ENCODE peak calls at places on chromosome 14, in four cellular contexts. Z, D, X and Q are unnamed samples.

GRCh38 chr14:69152181-69152943 is 557 bp downstream of the DCAF5 start:
- DNase-seq in Z (peak), X (peak), D (peak), Q (peak)

GRCh38 chr14:99271951-99272668 is at the start of gene BCL11B:
- DNase-seq in Z (peak), X (peak), D (peak), Q (peak)

GRCh38 chr14:65238456-65238855 is 136.1 kb upstream of the MAX start:
- DNase-seq in Z (peak), X (no peak), D (no peak), Q (peak)

GRCh38 chr14:58109761-58110160 is 42.3 kb downstream of the ARMH4 start:
- DNase-seq in D (no peak), Z (no peak), X (no peak), Q (no peak)

GRCh38 chr14:67428501-67429031 is 16.6 kb upstream of the PLEK2 start:
- DNase-seq in Z (no peak), X (peak), D (no peak), Q (peak)

GRCh38 chr14:24866067-24866466 is 183.9 kb downstream of the STXBP6 start:
- DNase-seq in Z (no peak), X (no peak), D (no peak), Q (no peak)

GRCh38 chr14:20630340-20631022 is 11.0 kb downstream of the OR6S1 start:
- DNase-seq in Z (peak), X (peak), D (peak), Q (peak)

GRCh38 chr14:42378880-42379279 is 772.2 kb downstream of the LRFN5 start:
- DNase-seq in X (peak), Z (no peak), D (no peak), Q (no peak)

GRCh38 chr14:63988579-63988978 is 135.8 kb downstream of the SYNE2 start:
- DNase-seq in Z (no peak), D (no peak), X (no peak), Q (peak)

GRCh38 chr14:106662947-106663346 is 1136.6 kb downstream of the TMEM121 start:
- DNase-seq in Z (no peak), D (no peak), X (no peak), Q (no peak)

GRCh38 chr14:74517731-74518130 is 24.2 kb downstream of the ISCA2 start:
- DNase-seq in D (no peak), Z (no peak), X (no peak), Q (no peak)

GRCh38 chr14:47509957-47510356 is 165.4 kb downstream of the MDGA2 start:
- DNase-seq in X (no peak), D (peak), Z (no peak), Q (no peak)

GRCh38 chr14:69636718-69637480 is 25.5 kb downstream of the SUSD6 start:
- DNase-seq in Z (no peak), D (no peak), X (no peak), Q (no peak)

GRCh38 chr14:43438056-43438455 is 1069.0 kb downstream of the FSCB start:
- DNase-seq in X (no peak), D (no peak), Z (no peak), Q (no peak)

GRCh38 chr14:97713023-97713422 is 915.8 kb downstream of the VRK1 start:
- DNase-seq in Z (no peak), D (no peak), X (no peak), Q (peak)

GRCh38 chr14:105389534-105389933 is 8.8 kb upstream of the TEX22 start:
- DNase-seq in D (no peak), X (no peak), Z (no peak), Q (no peak)
- H3K9ac ChIP-seq in D (no peak), X (no peak), Z (no peak), Q (no peak)

GRCh38 chr14:92644601-92645515 is 103.6 kb downstream of the LGMN start:
- DNase-seq in Z (no peak), D (no peak), X (no peak), Q (no peak)

GRCh38 chr14:92647499-92648279 is 100.7 kb downstream of the LGMN start:
- DNase-seq in D (no peak), Z (no peak), X (no peak), Q (no peak)

GRCh38 chr14:92645841-92646478 is 102.5 kb downstream of the LGMN start:
- DNase-seq in D (no peak), Z (no peak), X (no peak), Q (no peak)

GRCh38 chr14:92649066-92649465 is 99.4 kb downstream of the LGMN start:
- DNase-seq in X (no peak), Z (no peak), D (no peak), Q (no peak)

DNA sequence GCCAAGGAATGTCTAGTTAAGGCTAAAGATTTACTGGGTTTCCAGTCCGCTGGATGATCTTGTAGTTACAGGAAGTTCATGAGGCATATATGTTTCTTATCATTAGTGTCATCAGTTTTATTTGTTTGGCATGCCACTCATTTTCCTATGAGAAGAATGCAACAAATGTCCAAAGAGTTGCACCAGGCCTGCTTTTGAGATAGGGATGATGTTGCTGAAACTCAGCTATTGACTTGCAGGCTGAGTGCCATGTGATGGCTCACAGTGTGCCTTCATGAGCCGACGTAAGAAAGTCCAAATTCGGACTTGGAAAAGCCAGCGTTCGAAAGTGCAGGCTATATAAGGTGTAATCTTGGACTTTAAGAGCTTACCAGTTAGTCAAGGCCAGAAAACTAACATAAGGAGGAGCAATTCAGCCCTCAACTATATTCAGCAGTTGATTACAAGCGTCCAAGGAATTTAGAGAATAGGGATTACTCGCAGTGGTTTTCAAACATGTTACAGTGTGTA is 101.4 kb downstream of the LGMN start:
- DNase-seq in X (no peak), Z (peak), D (no peak), Q (peak)
- H3K9ac ChIP-seq in X (no peak), Z (no peak), D (no peak), Q (no peak)

GRCh38 chr14:22493753-22494152 is 95.3 kb downstream of the DAD1 start:
- DNase-seq in X (no peak), Z (no peak), D (no peak), Q (no peak)
- H3K9ac ChIP-seq in X (no peak), Z (no peak), D (no peak), Q (no peak)

GRCh38 chr14:34355584-34356266 is 106.3 kb downstream of the SPTSSA start:
- DNase-seq in Z (peak), D (no peak), X (no peak), Q (peak)
- H3K9ac ChIP-seq in Z (no peak), D (no peak), X (no peak), Q (peak)

GRCh38 chr14:104091927-104092771 is 6.6 kb downstream of the ASPG start:
- DNase-seq in Z (no peak), X (no peak), D (no peak), Q (no peak)

GRCh38 chr14:104091061-104091926 is 5.8 kb downstream of the ASPG start:
- DNase-seq in D (peak), X (no peak), Z (no peak), Q (no peak)

GRCh38 chr14:104087981-104088850 is 2.7 kb downstream of the ASPG start:
- DNase-seq in X (no peak), D (no peak), Z (no peak), Q (no peak)

GRCh38 chr14:104087505-104087904 is 2.0 kb downstream of the ASPG start:
- DNase-seq in Z (no peak), D (no peak), X (no peak), Q (no peak)

GRCh38 chr14:104090071-104090748 is 4.7 kb downstream of the ASPG start:
- DNase-seq in D (no peak), Z (no peak), X (no peak), Q (no peak)
- H3K9ac ChIP-seq in D (no peak), Z (no peak), X (no peak), Q (no peak)

DNA sequence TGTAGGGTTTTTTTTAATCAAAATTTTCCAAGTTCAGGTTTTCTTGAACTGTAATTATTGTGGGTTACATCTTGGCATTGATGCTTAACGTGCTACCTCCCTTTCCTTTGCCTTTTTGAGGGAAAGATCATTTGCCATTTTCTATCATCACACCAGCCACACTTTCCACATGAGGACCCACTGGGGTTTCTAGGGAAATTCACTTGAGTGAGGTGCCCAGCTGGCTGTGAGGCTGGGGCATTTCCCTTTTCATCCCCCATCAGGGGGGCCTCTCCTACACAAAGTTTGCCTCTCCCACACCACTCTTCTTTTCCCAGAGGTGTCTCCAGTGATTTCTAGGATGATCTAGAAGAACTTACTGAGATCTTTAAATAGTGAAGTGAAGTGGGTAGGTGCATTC is 335.7 kb downstream of the BMP4 start:
- DNase-seq in D (no peak), X (no peak), Z (no peak), Q (no peak)
- H3K9ac ChIP-seq in D (no peak), X (no peak), Z (no peak), Q (no peak)

GRCh38 chr14:101561897-101562490 is 699 bp downstream of the DIO3 start:
- DNase-seq in Z (no peak), D (no peak), X (no peak), Q (no peak)

GRCh38 chr14:101562659-101563351 is 1.5 kb downstream of the DIO3 start:
- DNase-seq in Z (no peak), X (no peak), D (no peak), Q (no peak)

GRCh38 chr14:101559624-101560533 is 1.4 kb upstream of the DIO3 start:
- DNase-seq in Z (no peak), X (peak), D (peak), Q (no peak)

GRCh38 chr14:101560534-101561113 is 671 bp upstream of the DIO3 start:
- DNase-seq in Z (no peak), X (no peak), D (no peak), Q (no peak)

GRCh38 chr14:101561145-101561896 is at the start of gene DIO3:
- DNase-seq in X (peak), D (peak), Z (no peak), Q (no peak)
- H3K9ac ChIP-seq in X (no peak), D (no peak), Z (no peak), Q (no peak)

DNA sequence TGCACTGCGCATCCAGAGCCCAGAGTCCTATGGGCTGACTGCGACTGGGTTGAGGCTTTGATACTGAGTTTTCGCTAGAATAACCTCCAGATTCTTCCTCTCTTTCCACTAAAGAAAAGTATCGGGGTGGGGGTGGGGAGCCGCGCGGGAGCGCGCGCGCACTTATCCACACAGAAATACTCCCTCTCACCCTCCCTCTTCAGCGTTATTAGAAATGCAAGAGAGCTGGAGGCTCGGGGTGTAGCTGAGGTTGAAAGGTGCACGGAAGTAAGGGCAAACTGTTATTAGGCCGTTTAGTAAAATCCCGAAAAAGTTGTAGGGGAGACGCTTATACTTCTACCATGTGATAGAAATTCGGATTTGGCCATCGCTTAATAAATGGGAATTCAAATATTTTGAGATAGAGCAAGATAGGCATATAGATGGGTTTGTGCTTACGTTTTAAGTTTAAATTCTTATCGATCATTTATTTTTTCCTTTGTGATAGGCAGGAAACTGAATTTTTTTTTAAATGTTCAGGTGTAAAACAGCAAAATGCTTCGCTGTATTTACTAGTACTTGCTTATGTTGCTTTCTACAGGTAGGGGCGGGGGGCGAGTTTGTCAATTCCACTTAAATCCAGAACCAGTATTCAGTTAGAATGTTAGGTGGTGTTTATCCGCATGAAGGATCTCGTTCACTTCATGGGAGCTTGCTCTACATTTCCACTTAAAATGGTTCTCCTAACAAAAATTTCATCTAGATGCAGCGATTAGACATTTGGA is 1.1 kb downstream of the ARHGAP5 start:
- DNase-seq in X (no peak), D (peak), Z (peak), Q (peak)
- H3K9ac ChIP-seq in X (peak), D (peak), Z (peak), Q (peak)